ENCODE peak calls at places on chromosome 21, in six cellular contexts. C is cardiac fibroblast, F is COLO829, V is GM13977, H is T-helper 2 cell, A is NCI-H1417. X is an unnamed sample.

GRCh38 chr21:28442624-28443023 is 550.1 kb downstream of the LTN1 start:
- DNase-seq in H (no peak), A (no peak), C (peak), F (no peak), V (no peak), X (no peak)

GRCh38 chr21:37253991-37254390 is 13.1 kb downstream of the VPS26C start:
- DNase-seq in C (no peak), V (no peak), H (no peak), A (no peak), F (no peak), X (peak)

GRCh38 chr21:17585875-17586450 is 26.7 kb downstream of the BTG3 start:
- DNase-seq in V (peak), H (no peak), F (peak), A (peak), C (peak), X (peak)

GRCh38 chr21:15638856-15639549 is 90.8 kb upstream of the USP25 start:
- DNase-seq in H (no peak), C (peak), V (no peak), F (no peak), A (no peak), X (no peak)

GRCh38 chr21:28237661-28238060 is 755.0 kb downstream of the LTN1 start:
- DNase-seq in H (no peak), C (no peak), F (no peak), A (no peak), V (no peak), X (no peak)

GRCh38 chr21:46153259-46154154 is 1.9 kb downstream of the FTCD start:
- DNase-seq in F (no peak), V (peak), H (peak), C (peak), A (peak), X (no peak)

GRCh38 chr21:25176637-25177412 is 430.5 kb downstream of the MRPL39 start:
- DNase-seq in V (peak), C (no peak), A (no peak), F (no peak), H (no peak), X (no peak)

GRCh38 chr21:34770581-34770980 is 101.8 kb downstream of the CLIC6 start:
- DNase-seq in A (no peak), F (no peak), C (peak), V (no peak), H (no peak), X (no peak)

GRCh38 chr21:38148046-38148445 is 108.7 kb upstream of the KCNJ15 start:
- DNase-seq in H (no peak), A (no peak), V (no peak), F (peak), C (no peak), X (peak)

GRCh38 chr21:36245115-36245514 is 74.9 kb upstream of the MORC3 start:
- DNase-seq in H (no peak), V (no peak), F (no peak), A (no peak), C (no peak), X (no peak)

GRCh38 chr21:26909972-26910371 is 56.9 kb downstream of the ADAMTS5 start:
- DNase-seq in F (peak), V (no peak), H (no peak), A (no peak), C (peak), X (no peak)

GRCh38 chr21:45372732-45373355 is 32.1 kb upstream of the COL18A1 start:
- DNase-seq in C (no peak), F (no peak), V (no peak), A (no peak), H (no peak), X (no peak)

GRCh38 chr21:36103434-36103833 is 31.4 kb upstream of the CBR3 start:
- DNase-seq in V (no peak), A (no peak), C (no peak), F (no peak), H (no peak), X (no peak)

GRCh38 chr21:46205121-46205520 is 20.9 kb upstream of the SPATC1L start:
- DNase-seq in V (no peak), C (no peak), H (no peak), A (peak), F (no peak), X (no peak)

GRCh38 chr21:28737671-28738279 is 254.9 kb downstream of the LTN1 start:
- DNase-seq in H (no peak), F (no peak), A (no peak), C (peak), V (no peak), X (peak)

GRCh38 chr21:21690068-21690665 is 692.0 kb downstream of the NCAM2 start:
- DNase-seq in A (no peak), C (no peak), F (no peak), H (no peak), V (no peak), X (peak)

GRCh38 chr21:33968082-33968997 is 52.7 kb upstream of the ATP5PO start:
- DNase-seq in H (no peak), C (peak), F (peak), V (no peak), A (no peak), X (no peak)

GRCh38 chr21:29074007-29074376 is 544 bp upstream of the CCT8 start:
- DNase-seq in V (no peak), H (no peak), F (no peak), A (no peak), C (no peak), X (peak)

GRCh38 chr21:36966066-36966845 is at the start of gene HLCS:
- DNase-seq in C (peak), F (peak), A (peak), V (peak), H (peak), X (peak)

GRCh38 chr21:43865471-43866181 is 603 bp downstream of the AGPAT3 start:
- DNase-seq in F (no peak), C (peak), V (peak), H (peak), A (no peak), X (peak)

GRCh38 chr21:25369524-25370300 is 237.6 kb downstream of the MRPL39 start:
- DNase-seq in C (peak), H (no peak), F (no peak), V (no peak), A (no peak), X (no peak)

GRCh38 chr21:46180778-46181391 is 3.4 kb downstream of the SPATC1L start:
- DNase-seq in A (no peak), C (no peak), F (no peak), V (peak), H (no peak), X (no peak)

GRCh38 chr21:44681861-44682579 is at the start of gene KRTAP12-1:
- DNase-seq in V (no peak), A (peak), H (no peak), C (no peak), F (no peak), X (peak)

GRCh38 chr21:14513772-14514171 is 32.3 kb downstream of the SAMSN1 start:
- DNase-seq in A (no peak), F (no peak), V (no peak), H (no peak), C (no peak), X (no peak)

GRCh38 chr21:31501921-31502320 is 157.6 kb upstream of the SOD1 start:
- DNase-seq in V (no peak), C (no peak), H (no peak), F (no peak), A (no peak), X (no peak)

GRCh38 chr21:20971296-20971921 is 26.8 kb upstream of the NCAM2 start:
- DNase-seq in C (peak), V (no peak), A (peak), F (peak), H (no peak), X (peak)

GRCh38 chr21:35732788-35733187 is 327.5 kb downstream of the SETD4 start:
- DNase-seq in A (no peak), C (no peak), H (no peak), F (no peak), V (no peak), X (no peak)

GRCh38 chr21:38179504-38179900 is 77.3 kb upstream of the KCNJ15 start:
- DNase-seq in A (no peak), V (no peak), F (no peak), C (no peak), H (no peak), X (no peak)

GRCh38 chr21:39111928-39112327 is 71.3 kb downstream of the PSMG1 start:
- DNase-seq in C (peak), F (no peak), A (no peak), V (no peak), H (no peak), X (no peak)

GRCh38 chr21:38322551-38322950 is 65.8 kb downstream of the KCNJ15 start:
- DNase-seq in C (no peak), V (no peak), H (no peak), A (no peak), F (no peak), X (no peak)

GRCh38 chr21:36721817-36722216 is 22.9 kb downstream of the SIM2 start:
- DNase-seq in H (no peak), F (no peak), A (no peak), V (no peak), C (no peak), X (no peak)

GRCh38 chr21:39014751-39015150 is 168.5 kb downstream of the PSMG1 start:
- DNase-seq in C (peak), F (peak), H (no peak), V (no peak), A (no peak), X (no peak)

GRCh38 chr21:15443740-15444117 is 286.1 kb upstream of the USP25 start:
- DNase-seq in C (no peak), H (no peak), A (no peak), V (no peak), F (no peak), X (no peak)

GRCh38 chr21:30468912-30469812 is 11.0 kb downstream of the KRTAP19-1 start:
- DNase-seq in C (no peak), V (no peak), F (no peak), H (no peak), A (no peak), X (peak)